ENCODE peak calls at places on chromosome 1, in ten cellular contexts. G is cardiac muscle cell, K is heart left ventricle, V is brain microvascular endothelial cell, P is ascending aorta, X is adrenal gland, M is fibroblast of mammary gland, W is psoas muscle, A is ovary, B is AG09309. S is an unnamed sample.

GRCh38 chr1:54105080-54105479 is 47.7 kb downstream of the CDCP2 start:
- DNase-seq in G (no peak), K (no peak), V (no peak), P (no peak), X (no peak), M (no peak), W (no peak), A (no peak), B (no peak), S (no peak)

GRCh38 chr1:233364695-233365539 is 37.4 kb downstream of the MAP3K21 start:
- DNase-seq in G (peak; percentile 10), K (no peak), V (no peak), P (no peak), X (no peak), M (peak; percentile 26), W (no peak), A (no peak), B (no peak), S (peak; percentile 52)

GRCh38 chr1:109624215-109625010 is 4.8 kb downstream of the AMPD2 start:
- DNase-seq in G (no peak), K (no peak), V (no peak), P (no peak), X (no peak), M (no peak), W (no peak), A (no peak), B (no peak), S (no peak)

GRCh38 chr1:23619299-23620188 is 60.2 kb upstream of the ID3 start:
- DNase-seq in G (no peak), K (no peak), V (no peak), P (no peak), X (no peak), M (no peak), W (peak; percentile 38), A (no peak), B (no peak), S (no peak)

GRCh38 chr1:167762061-167762746 is 40.4 kb downstream of the MPZL1 start:
- DNase-seq in G (no peak), K (no peak), V (no peak), P (no peak), X (no peak), M (no peak), W (no peak), A (no peak), B (no peak), S (no peak)

GRCh38 chr1:3312894-3313578 is 141.4 kb upstream of the ARHGEF16 start:
- DNase-seq in G (peak; percentile 75), K (peak; percentile 93), V (peak; percentile 99), P (peak; percentile 99), X (peak; percentile 96), M (peak; percentile 98), W (peak; percentile 95), A (peak; percentile 94), B (peak; percentile 96), S (peak; percentile 99)

GRCh38 chr1:43451157-43451591 is 2.6 kb downstream of the HYI start:
- DNase-seq in G (no peak), K (no peak), V (no peak), P (peak; percentile 60), X (peak; percentile 15), M (no peak), W (no peak), A (no peak), B (no peak), S (no peak)

GRCh38 chr1:41811978-41812852 is 106.5 kb downstream of the HIVEP3 start:
- DNase-seq in G (peak; percentile 68), K (peak; percentile 73), V (peak; percentile 94), P (no peak), X (peak; percentile 45), M (peak; percentile 94), W (peak; percentile 46), A (no peak), B (peak; percentile 80), S (peak; percentile 88)

DNA sequence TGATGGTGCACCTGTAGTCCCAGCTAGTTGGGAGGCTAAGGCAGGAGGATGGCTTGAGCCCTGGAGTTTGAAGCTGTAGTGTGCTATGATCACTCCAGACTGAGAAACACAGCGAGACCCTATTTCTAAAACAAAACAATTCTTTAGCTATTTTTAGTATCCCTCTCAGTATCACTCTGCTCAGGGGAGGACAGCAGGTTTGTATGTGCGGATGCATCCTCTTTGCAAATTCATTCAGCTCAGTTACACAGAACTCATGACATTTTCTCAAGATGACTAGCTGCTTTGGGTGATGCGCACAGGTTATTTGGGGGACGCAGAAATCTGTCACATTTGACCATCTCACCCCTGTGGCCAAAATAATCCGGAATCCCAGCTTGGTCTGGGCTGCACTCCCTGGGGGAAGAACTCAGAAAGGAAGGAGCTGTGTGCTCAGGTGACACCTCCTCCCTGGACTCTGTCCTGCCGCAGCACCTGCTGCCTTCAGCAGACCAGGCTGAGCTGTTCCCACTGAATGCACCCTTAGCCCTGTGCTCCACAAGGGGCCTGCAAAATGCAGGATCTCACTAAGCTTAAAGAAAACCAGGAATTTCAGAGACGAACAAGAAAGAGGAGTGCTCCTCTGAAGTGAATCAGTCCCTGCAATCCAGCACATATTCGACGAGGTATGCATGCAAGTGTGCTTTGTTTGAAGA is 89.5 kb upstream of the PGBD5 start:
- DNase-seq in G (no peak), K (no peak), V (no peak), P (no peak), X (no peak), M (no peak), W (no peak), A (no peak), B (no peak), S (no peak)
- H3K4me3 ChIP-seq in G (no peak overlapping the region), K (no peak overlapping the region), V (no peak overlapping the region), P (no peak overlapping the region), X (no peak overlapping the region), M (no peak overlapping the region), W (no peak overlapping the region), A (no peak overlapping the region), B (no peak overlapping the region), S (no peak overlapping the region)

GRCh38 chr1:171985639-171986038 is 144.3 kb downstream of the DNM3 start:
- DNase-seq in G (peak; percentile 38), K (no peak), V (no peak), P (no peak), X (peak; percentile 40), M (no peak), W (no peak), A (no peak), B (no peak), S (no peak)
- TF ChIP-seq CTCF in G (no peak), K (no peak), V (peak; percentile 58), P (no peak), X (peak; percentile 24), M (peak; percentile 22), W (no peak), A (no peak), B (peak; percentile 33), S (peak; percentile 27)

GRCh38 chr1:116854294-116854693 is 55.4 kb upstream of the PTGFRN start:
- DNase-seq in G (no peak), K (no peak), V (no peak), P (no peak), X (no peak), M (peak; percentile 5), W (no peak), A (no peak), B (no peak), S (no peak)
- H3K4me3 ChIP-seq in G (no peak overlapping the region), K (no peak overlapping the region), V (no peak overlapping the region), P (no peak overlapping the region), X (no peak overlapping the region), M (no peak overlapping the region), W (no peak overlapping the region), A (no peak overlapping the region), B (no peak overlapping the region), S (no peak overlapping the region)

DNA sequence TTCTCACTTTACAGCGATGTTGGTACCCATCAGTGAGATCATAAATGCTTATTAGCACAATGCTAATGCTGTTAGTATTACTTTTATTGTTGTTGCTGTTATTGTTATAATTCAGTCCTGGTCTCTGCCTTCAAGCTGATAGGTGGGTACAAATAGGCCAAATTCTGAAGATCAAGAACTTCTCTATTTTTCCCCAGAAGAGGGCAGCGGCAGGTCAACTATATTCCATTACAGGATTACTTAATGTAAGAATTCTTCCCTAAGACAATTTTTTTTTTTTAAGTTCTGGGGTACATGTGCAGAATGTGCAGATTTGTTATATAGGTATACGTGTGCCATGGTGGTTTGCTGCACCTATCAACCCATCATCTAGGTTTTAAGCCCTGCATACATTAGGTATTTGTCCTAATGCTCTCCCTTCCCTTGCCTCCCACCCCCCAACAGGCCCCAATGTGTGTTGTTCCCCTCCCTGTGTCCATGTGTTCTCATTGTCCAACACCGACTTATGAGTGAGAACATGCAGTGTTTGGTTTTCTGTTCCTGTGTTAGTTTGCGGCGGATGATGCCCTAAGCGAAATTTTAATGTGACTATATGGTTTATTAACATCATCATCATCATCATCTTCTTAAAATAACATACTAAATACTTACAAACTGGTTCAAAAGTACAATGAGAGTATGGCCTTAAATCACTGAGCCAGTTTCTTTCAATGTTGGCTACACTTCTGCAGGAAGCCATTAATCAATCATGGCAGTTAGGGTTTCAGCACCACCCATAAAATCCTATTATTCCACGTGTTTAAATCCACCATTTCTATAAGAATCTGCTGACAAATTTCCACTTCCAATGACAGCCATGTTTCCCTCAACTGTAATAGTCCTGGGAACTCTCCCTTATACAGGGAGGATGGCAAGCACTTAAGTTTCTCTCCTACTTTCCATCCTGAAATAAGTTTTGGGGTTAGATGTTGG is 19.2 kb downstream of the SLC19A2 start:
- DNase-seq in G (peak; percentile 16), K (no peak), V (peak; percentile 46), P (no peak), X (no peak), M (peak; percentile 61), W (no peak), A (no peak), B (peak; percentile 14), S (peak; percentile 10)
- TF ChIP-seq CTCF in G (peak; percentile 40), K (peak; percentile 52), V (peak; percentile 53), P (peak; percentile 10), X (peak; percentile 62), M (peak; percentile 40), W (peak; percentile 35), A (peak; percentile 46), B (peak; percentile 39), S (peak; percentile 9)

GRCh38 chr1:33310702-33311101 is 10.2 kb downstream of the A3GALT2 start:
- DNase-seq in G (no peak), K (no peak), V (no peak), P (no peak), X (no peak), M (no peak), W (no peak), A (no peak), B (no peak), S (no peak)
- H3K4me3 ChIP-seq in G (no peak overlapping the region), K (no peak overlapping the region), V (no peak overlapping the region), P (no peak overlapping the region), X (no peak overlapping the region), M (no peak overlapping the region), W (no peak overlapping the region), A (no peak overlapping the region), B (no peak overlapping the region), S (no peak overlapping the region)

DNA sequence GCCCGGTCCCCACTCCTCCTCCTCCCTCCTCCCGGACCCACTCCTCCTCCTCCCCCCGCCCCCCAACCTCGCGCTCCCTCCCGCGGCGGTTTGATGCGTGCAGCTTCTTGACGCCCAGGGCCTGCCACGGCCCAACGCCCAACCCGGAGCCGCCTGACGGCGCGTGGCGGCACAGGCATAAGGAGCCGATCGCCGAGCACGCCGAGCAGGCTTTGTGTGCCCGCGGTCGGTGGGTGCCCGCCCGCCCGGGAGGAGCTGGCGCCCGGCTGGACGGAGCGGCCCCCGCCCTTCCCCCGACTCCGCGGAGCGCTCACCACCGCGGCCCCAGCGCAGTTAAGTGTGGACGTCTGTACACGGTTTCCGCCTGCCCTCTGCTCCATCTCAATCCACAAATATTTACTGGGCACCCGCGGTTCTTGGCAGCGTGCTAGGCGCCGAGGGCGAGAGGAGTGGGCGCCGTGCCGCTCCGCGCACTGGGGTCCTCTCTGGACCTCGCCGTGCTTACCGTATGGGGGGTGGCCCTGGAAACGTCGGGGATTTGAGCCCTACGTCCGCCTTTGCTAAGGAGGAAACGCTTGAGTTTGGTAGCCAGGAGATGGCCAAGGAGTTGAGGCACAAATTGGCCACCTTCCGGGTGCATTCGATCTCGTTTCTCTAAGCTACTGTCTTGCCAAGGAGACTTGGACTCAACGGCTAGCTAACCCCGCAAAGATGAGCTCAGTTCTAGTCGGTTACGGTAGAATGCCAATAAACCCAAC is 428 bp upstream of the HDGF start:
- DNase-seq in G (peak; percentile 97), K (peak; percentile 98), V (peak; percentile 95), P (peak; percentile 98), X (peak; percentile 97), M (peak; percentile 92), W (peak; percentile 99), A (peak; percentile 98), B (peak; percentile 76), S (peak; percentile 99)
- TF ChIP-seq CTCF in G (peak; percentile 9), K (no peak), V (peak; percentile 10), P (no peak), X (no peak), M (no peak), W (no peak), A (peak; percentile 9), B (no peak), S (no peak)